ENCODE peak calls at places on chromosomes 16 and 17, in four cellular contexts. One of them, this sample, is unnamed.

GRCh38 chr16:57507414-57508083 is 21.3 kb upstream of the DOK4 start:
- DNase-seq in fibroblast of villous mesenchyme: no peak
- DNase-seq in GM12864: no peak
- DNase-seq in left ventricle myocardium inferior: no peak
- DNase-seq in this sample: no peak

GRCh38 chr17:74288785-74289184 is 14.8 kb downstream of the DNAI2 start:
- DNase-seq in fibroblast of villous mesenchyme: no peak
- DNase-seq in left ventricle myocardium inferior: no peak
- DNase-seq in GM12864: peak; percentile 36
- DNase-seq in this sample: no peak

GRCh38 chr17:79706931-79707382 is 23.8 kb upstream of the ENPP7 start:
- DNase-seq in GM12864: no peak
- DNase-seq in fibroblast of villous mesenchyme: peak; percentile 5
- DNase-seq in left ventricle myocardium inferior: no peak
- DNase-seq in this sample: no peak

GRCh38 chr17:34504814-34505484 is 74.4 kb upstream of the TMEM132E start:
- DNase-seq in fibroblast of villous mesenchyme: no peak
- DNase-seq in GM12864: no peak
- DNase-seq in left ventricle myocardium inferior: no peak
- DNase-seq in this sample: no peak

GRCh38 chr17:61235821-61236197 is 163.8 kb upstream of the TBX2 start:
- DNase-seq in fibroblast of villous mesenchyme: peak; percentile 89
- DNase-seq in left ventricle myocardium inferior: no peak
- DNase-seq in GM12864: no peak
- DNase-seq in this sample: no peak

GRCh38 chr16:46975908-46976470 is 2.5 kb upstream of the DNAJA2 start:
- DNase-seq in left ventricle myocardium inferior: no peak
- DNase-seq in fibroblast of villous mesenchyme: no peak
- DNase-seq in GM12864: no peak
- DNase-seq in this sample: no peak

GRCh38 chr17:77383613-77384608 is 243.1 kb downstream of the SEC14L1 start:
- DNase-seq in fibroblast of villous mesenchyme: no peak
- DNase-seq in GM12864: no peak
- DNase-seq in left ventricle myocardium inferior: peak; percentile 83
- DNase-seq in this sample: no peak

GRCh38 chr17:57762375-57762916 is 17.3 kb upstream of the CCDC182 start:
- DNase-seq in left ventricle myocardium inferior: no peak
- DNase-seq in GM12864: no peak
- DNase-seq in fibroblast of villous mesenchyme: no peak
- DNase-seq in this sample: no peak

GRCh38 chr17:19703776-19704371 is 12.5 kb downstream of the SLC47A2 start:
- DNase-seq in GM12864: no peak
- DNase-seq in fibroblast of villous mesenchyme: no peak
- DNase-seq in left ventricle myocardium inferior: no peak
- DNase-seq in this sample: no peak

GRCh38 chr17:77968788-77969187 is 10.3 kb downstream of the TNRC6C start:
- DNase-seq in fibroblast of villous mesenchyme: no peak
- DNase-seq in GM12864: no peak
- DNase-seq in left ventricle myocardium inferior: no peak
- DNase-seq in this sample: no peak

GRCh38 chr17:51617876-51618455 is 357.6 kb downstream of the UTP18 start:
- DNase-seq in left ventricle myocardium inferior: no peak
- DNase-seq in fibroblast of villous mesenchyme: no peak
- DNase-seq in GM12864: no peak
- DNase-seq in this sample: no peak

GRCh38 chr16:23254338-23254737 is 47.8 kb upstream of the SCNN1B start:
- DNase-seq in left ventricle myocardium inferior: no peak
- DNase-seq in fibroblast of villous mesenchyme: no peak
- DNase-seq in GM12864: no peak
- DNase-seq in this sample: peak; percentile 0

GRCh38 chr16:81523387-81524115 is 78.9 kb downstream of the CMIP start:
- DNase-seq in left ventricle myocardium inferior: no peak
- DNase-seq in fibroblast of villous mesenchyme: peak; percentile 28
- DNase-seq in GM12864: no peak
- DNase-seq in this sample: peak; percentile 44

GRCh38 chr17:20967776-20968175 is 75.0 kb downstream of the USP22 start:
- DNase-seq in GM12864: no peak
- DNase-seq in left ventricle myocardium inferior: no peak
- DNase-seq in fibroblast of villous mesenchyme: peak; percentile 14
- DNase-seq in this sample: no peak

GRCh38 chr16:19683453-19684236 is 34.4 kb downstream of the KNOP1 start:
- DNase-seq in left ventricle myocardium inferior: no peak
- DNase-seq in GM12864: no peak
- DNase-seq in fibroblast of villous mesenchyme: no peak
- DNase-seq in this sample: no peak

GRCh38 chr17:80679816-80680215 is 135.2 kb downstream of the RPTOR start:
- DNase-seq in left ventricle myocardium inferior: no peak
- DNase-seq in fibroblast of villous mesenchyme: no peak
- DNase-seq in GM12864: no peak
- DNase-seq in this sample: no peak

GRCh38 chr16:50310308-50311133 is 44.2 kb downstream of the ADCY7 start:
- DNase-seq in fibroblast of villous mesenchyme: no peak
- DNase-seq in GM12864: no peak
- DNase-seq in left ventricle myocardium inferior: no peak
- DNase-seq in this sample: no peak

GRCh38 chr17:17063546-17064122 is 21.4 kb downstream of the MPRIP start:
- DNase-seq in GM12864: no peak
- DNase-seq in fibroblast of villous mesenchyme: peak; percentile 41
- DNase-seq in left ventricle myocardium inferior: peak; percentile 61
- DNase-seq in this sample: no peak

GRCh38 chr16:69126221-69126620 is 6.2 kb downstream of the CHTF8 start:
- DNase-seq in GM12864: no peak
- DNase-seq in fibroblast of villous mesenchyme: no peak
- DNase-seq in left ventricle myocardium inferior: no peak
- DNase-seq in this sample: no peak

GRCh38 chr17:81832608-81833159 is 407 bp downstream of the MCRIP1 start:
- DNase-seq in left ventricle myocardium inferior: peak; percentile 30
- DNase-seq in GM12864: peak; percentile 18
- DNase-seq in fibroblast of villous mesenchyme: peak; percentile 27
- DNase-seq in this sample: no peak

GRCh38 chr17:42889809-42890208 is 10.8 kb upstream of the G6PC1 start:
- DNase-seq in GM12864: no peak
- DNase-seq in left ventricle myocardium inferior: peak; percentile 31
- DNase-seq in fibroblast of villous mesenchyme: no peak
- DNase-seq in this sample: no peak

GRCh38 chr17:80008383-80008840 is 27.3 kb downstream of the TBC1D16 start:
- DNase-seq in fibroblast of villous mesenchyme: peak; percentile 64
- DNase-seq in GM12864: no peak
- DNase-seq in left ventricle myocardium inferior: peak; percentile 78
- DNase-seq in this sample: no peak

GRCh38 chr16:70683146-70683944 is 2.5 kb downstream of the MTSS2 start:
- DNase-seq in left ventricle myocardium inferior: no peak
- DNase-seq in GM12864: no peak
- DNase-seq in fibroblast of villous mesenchyme: no peak
- DNase-seq in this sample: no peak

DNA sequence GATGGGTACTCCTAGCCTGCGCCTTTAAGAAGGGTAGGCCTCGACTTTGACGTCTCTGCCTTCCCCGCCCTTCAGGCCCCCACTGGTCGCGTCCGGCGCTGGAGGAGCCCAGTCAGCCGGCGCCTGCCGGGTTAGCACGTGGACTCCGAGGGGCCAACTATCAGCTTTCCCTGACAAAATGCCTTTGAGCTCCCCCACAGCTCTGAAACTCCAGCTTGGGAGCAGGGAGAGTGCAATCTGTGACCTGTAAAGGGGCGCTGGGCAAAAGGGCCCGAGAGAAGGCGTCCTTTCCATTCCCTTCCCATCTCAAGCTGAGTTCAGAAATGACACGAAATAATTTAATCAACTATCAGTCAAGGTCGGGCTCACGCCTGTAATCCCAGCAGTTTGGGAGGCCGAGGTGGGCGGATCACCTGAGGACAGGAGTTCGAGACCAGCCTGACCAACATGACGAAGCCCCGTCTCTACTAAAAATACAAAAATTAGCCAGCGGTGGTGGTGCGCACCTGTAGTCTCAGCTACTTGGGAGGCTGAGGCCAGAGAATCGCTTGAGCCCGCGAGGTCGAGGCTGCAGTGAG is 2.3 kb upstream of the SLC25A39 start:
- DNase-seq in left ventricle myocardium inferior: peak; percentile 96
- DNase-seq in GM12864: peak; percentile 89
- DNase-seq in fibroblast of villous mesenchyme: peak; percentile 98
- DNase-seq in this sample: peak; percentile 92
- H3K4me3 ChIP-seq in left ventricle myocardium inferior: peak overlapping the region; percentile 92
- H3K4me3 ChIP-seq in GM12864: peak overlapping the region; percentile 53
- H3K4me3 ChIP-seq in fibroblast of villous mesenchyme: peak overlapping the region; percentile 7
- H3K4me3 ChIP-seq in this sample: peak overlapping the region; percentile 1

GRCh38 chr16:27327586-27327915 is 13.8 kb downstream of the IL4R start:
- DNase-seq in GM12864: no peak
- DNase-seq in left ventricle myocardium inferior: no peak
- DNase-seq in fibroblast of villous mesenchyme: no peak
- DNase-seq in this sample: no peak

GRCh38 chr16:27328937-27329336 is 15.2 kb downstream of the IL4R start:
- DNase-seq in left ventricle myocardium inferior: no peak
- DNase-seq in GM12864: no peak
- DNase-seq in fibroblast of villous mesenchyme: no peak
- DNase-seq in this sample: no peak

GRCh38 chr16:27325736-27326135 is 12.0 kb downstream of the IL4R start:
- DNase-seq in left ventricle myocardium inferior: no peak
- DNase-seq in GM12864: no peak
- DNase-seq in fibroblast of villous mesenchyme: no peak
- DNase-seq in this sample: no peak

GRCh38 chr16:27326251-27326650 is 12.5 kb downstream of the IL4R start:
- DNase-seq in left ventricle myocardium inferior: no peak
- DNase-seq in fibroblast of villous mesenchyme: no peak
- DNase-seq in GM12864: no peak
- DNase-seq in this sample: no peak

DNA sequence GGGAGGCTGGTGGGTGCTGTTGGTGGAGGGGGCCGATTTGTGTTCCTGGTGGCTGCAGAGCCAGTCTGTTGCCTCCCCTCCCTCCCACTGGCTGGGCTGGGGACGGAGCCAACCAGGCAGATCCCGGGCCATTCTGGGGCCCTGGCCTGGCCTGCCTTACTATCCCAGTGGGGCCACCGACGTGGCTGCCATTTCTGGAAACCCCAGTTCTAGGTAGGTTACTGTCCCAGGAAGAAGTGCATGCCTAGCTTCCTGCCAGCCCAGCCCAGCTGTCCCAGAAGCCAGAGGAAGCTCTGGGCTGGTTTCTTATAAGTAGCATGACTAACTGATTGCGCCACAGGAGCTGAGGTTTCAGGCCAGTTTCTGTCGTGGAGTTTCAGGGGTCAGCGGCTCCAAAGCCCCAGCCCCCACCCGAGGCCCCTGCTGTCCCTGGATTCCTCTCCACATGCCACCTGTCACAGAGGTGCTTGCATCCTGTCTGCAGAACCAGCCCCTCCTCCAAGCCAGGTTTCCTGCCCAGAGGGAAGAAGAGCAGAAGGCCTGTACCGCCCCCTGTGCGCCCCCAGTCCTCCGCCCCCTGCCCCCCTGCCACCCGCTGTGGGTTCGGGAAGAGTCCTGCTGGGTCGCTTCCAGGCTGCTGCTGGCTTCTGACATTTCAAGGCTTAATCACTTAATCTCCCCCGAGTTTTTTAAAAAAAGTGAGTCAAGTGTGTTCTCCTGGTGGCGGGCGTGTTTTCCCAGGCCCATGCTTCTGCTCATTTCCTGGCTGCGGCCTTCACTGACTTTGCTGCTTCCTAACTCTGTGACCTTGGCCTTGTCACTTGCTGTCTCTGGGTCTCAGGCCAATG is 13.2 kb downstream of the IL4R start:
- DNase-seq in left ventricle myocardium inferior: peak; percentile 78
- DNase-seq in fibroblast of villous mesenchyme: peak; percentile 99
- DNase-seq in GM12864: no peak
- DNase-seq in this sample: peak; percentile 91
- H3K4me3 ChIP-seq in left ventricle myocardium inferior: peak overlapping the region; percentile 29
- H3K4me3 ChIP-seq in fibroblast of villous mesenchyme: peak overlapping the region; percentile 18
- H3K4me3 ChIP-seq in GM12864: no peak overlapping the region
- H3K4me3 ChIP-seq in this sample: no peak overlapping the region

DNA sequence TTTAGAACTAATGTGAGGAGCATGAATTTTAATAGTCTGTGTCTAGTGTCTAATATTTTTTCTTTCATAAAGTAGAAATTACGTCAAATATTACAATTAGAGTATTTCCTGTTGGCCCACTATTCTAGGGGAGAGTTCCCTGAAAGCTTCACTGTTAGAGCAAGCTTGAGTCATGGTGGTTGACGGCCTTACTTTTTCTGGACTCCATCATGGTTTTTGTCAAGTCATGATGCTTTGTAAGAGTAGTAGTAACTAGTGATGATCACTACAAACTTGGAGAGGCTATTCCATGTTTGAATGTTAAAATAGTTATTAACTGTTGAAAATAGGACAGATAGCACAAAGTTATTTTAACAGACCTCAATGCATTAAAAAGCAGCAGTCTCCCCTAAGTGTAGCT is 1.7 kb downstream of the PSMD11 start:
- DNase-seq in fibroblast of villous mesenchyme: peak; percentile 31
- DNase-seq in left ventricle myocardium inferior: no peak
- DNase-seq in GM12864: no peak
- DNase-seq in this sample: no peak
- H3K4me3 ChIP-seq in fibroblast of villous mesenchyme: peak overlapping the region; percentile 88
- H3K4me3 ChIP-seq in left ventricle myocardium inferior: peak overlapping the region; percentile 99
- H3K4me3 ChIP-seq in GM12864: peak overlapping the region; percentile 65
- H3K4me3 ChIP-seq in this sample: peak overlapping the region; percentile 95

GRCh38 chr16:3186946-3187690 is 886 bp upstream of the OR1F1 start:
- DNase-seq in GM12864: no peak
- DNase-seq in fibroblast of villous mesenchyme: no peak
- DNase-seq in left ventricle myocardium inferior: no peak
- DNase-seq in this sample: no peak

GRCh38 chr16:3188925-3189825 is 1.2 kb downstream of the OR1F1 start:
- DNase-seq in GM12864: no peak
- DNase-seq in fibroblast of villous mesenchyme: peak; percentile 73
- DNase-seq in left ventricle myocardium inferior: no peak
- DNase-seq in this sample: no peak

GRCh38 chr16:3188675-3188924 is 596 bp downstream of the OR1F1 start:
- DNase-seq in fibroblast of villous mesenchyme: no peak
- DNase-seq in left ventricle myocardium inferior: no peak
- DNase-seq in GM12864: no peak
- DNase-seq in this sample: no peak

GRCh38 chr16:3189869-3190268 is 1.9 kb downstream of the OR1F1 start:
- DNase-seq in left ventricle myocardium inferior: no peak
- DNase-seq in fibroblast of villous mesenchyme: no peak
- DNase-seq in GM12864: no peak
- DNase-seq in this sample: no peak

DNA sequence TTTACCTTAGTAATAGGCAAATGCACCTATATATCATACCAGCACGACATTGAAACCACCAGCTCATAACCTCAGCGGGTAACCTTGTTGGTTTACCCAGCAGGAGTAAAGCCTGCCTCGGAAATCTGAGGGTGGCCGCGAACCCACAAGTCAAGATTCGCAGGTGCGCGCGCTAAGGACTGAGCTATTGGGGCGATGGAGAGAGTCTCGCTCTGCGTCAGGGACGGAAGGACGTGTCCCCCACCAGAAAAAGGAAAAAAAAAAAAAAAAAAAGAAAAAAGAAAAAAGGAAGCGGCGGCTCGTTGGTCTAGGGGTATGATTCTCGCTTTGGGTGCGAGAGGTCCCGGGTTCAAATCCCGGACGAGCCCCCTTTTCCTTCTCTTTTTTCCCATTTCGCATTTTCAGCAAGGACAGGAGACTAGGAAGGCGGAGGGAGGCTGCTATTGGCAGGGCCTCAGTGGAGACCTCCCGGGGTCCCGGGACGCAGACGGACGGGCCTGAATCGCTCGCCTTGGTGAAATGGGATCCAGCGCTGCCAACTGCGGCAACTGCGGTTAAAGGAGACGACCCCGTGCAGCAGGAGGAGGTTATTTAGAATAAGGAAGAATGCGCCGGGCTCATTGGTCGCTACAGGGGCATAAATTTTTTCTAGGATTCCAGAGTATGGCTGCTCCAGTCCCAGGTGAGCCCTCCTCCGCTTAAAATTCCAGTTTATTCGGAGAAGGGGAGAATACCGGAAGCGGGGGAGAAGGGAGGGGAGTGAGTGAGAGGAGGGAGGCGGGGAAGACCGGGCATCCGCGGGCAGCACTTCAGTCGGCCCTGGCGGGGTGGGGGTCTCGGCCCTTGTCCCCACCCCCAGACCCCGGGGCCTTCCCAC is at the start of gene OR1F1:
- DNase-seq in left ventricle myocardium inferior: no peak
- DNase-seq in fibroblast of villous mesenchyme: peak; percentile 36
- DNase-seq in GM12864: no peak
- DNase-seq in this sample: no peak
- H3K4me3 ChIP-seq in left ventricle myocardium inferior: peak within 1 kb of the TSS; percentile 46
- H3K4me3 ChIP-seq in fibroblast of villous mesenchyme: peak within 1 kb of the TSS; percentile 76
- H3K4me3 ChIP-seq in GM12864: peak within 1 kb of the TSS; percentile 57
- H3K4me3 ChIP-seq in this sample: peak within 1 kb of the TSS; percentile 60

This sample was measured in skeletal muscle cell.